ENCODE peak calls at places on chromosomes 3 and 15, in seven cellular contexts. E, U, O, I, D, W and B are unnamed samples.

GRCh38 chr3:60399861-60400845 is 851.1 kb downstream of the FHIT start:
- DNase-seq in O (no peak), W (no peak), E (no peak), D (no peak), I (no peak), U (no peak), B (no peak)

GRCh38 chr3:160134964-160135363 is 90.3 kb upstream of the C3orf80 start:
- DNase-seq in I (no peak), W (no peak), U (no peak), E (no peak), D (no peak), O (no peak), B (no peak)

GRCh38 chr15:24848050-24848449 is 106.7 kb upstream of the SNRPN start:
- DNase-seq in D (no peak), I (no peak), O (no peak), E (no peak), W (no peak), U (no peak), B (no peak)

GRCh38 chr15:91887321-91887720 is 33.8 kb downstream of the SLCO3A1 start:
- DNase-seq in E (no peak), U (no peak), D (no peak), I (no peak), O (no peak), W (no peak), B (no peak)

GRCh38 chr3:59006791-59007517 is 42.9 kb downstream of the CFAP20DC start:
- DNase-seq in D (no peak), W (no peak), O (no peak), I (no peak), E (no peak), U (no peak), B (no peak)

GRCh38 chr3:46417841-46418611 is 11.0 kb downstream of the CCRL2 start:
- DNase-seq in D (no peak), O (no peak), U (no peak), W (no peak), I (no peak), E (no peak), B (no peak)

GRCh38 chr3:58041826-58042324 is 33.7 kb downstream of the FLNB start:
- DNase-seq in D (peak), W (no peak), U (no peak), E (no peak), O (no peak), I (no peak), B (no peak)

GRCh38 chr15:69523010-69524001 is 70.7 kb downstream of the RPLP1 start:
- DNase-seq in U (peak), W (peak), E (peak), D (peak), O (peak), I (peak), B (no peak)

GRCh38 chr15:38304486-38304885 is 51.9 kb downstream of the SPRED1 start:
- DNase-seq in U (no peak), E (no peak), I (no peak), O (no peak), D (no peak), W (no peak), B (no peak)

GRCh38 chr3:19173945-19174344 is 25.6 kb downstream of the KCNH8 start:
- DNase-seq in O (no peak), E (no peak), I (no peak), D (no peak), U (no peak), W (no peak), B (no peak)

GRCh38 chr3:180646187-180646790 is 33.0 kb downstream of the CCDC39 start:
- DNase-seq in E (no peak), D (no peak), I (peak), U (no peak), W (no peak), O (peak), B (no peak)

GRCh38 chr3:136634821-136635220 is 117.4 kb downstream of the STAG1 start:
- DNase-seq in E (no peak), W (no peak), D (no peak), I (no peak), O (no peak), U (no peak), B (no peak)

GRCh38 chr3:186452517-186452916 is 90.5 kb upstream of the DGKG start:
- DNase-seq in I (peak), W (no peak), E (peak), O (no peak), D (no peak), U (no peak), B (peak)

GRCh38 chr3:13548696-13549512 is at the start of gene FBLN2:
- DNase-seq in O (no peak), U (peak), W (peak), D (no peak), I (no peak), E (peak), B (no peak)

GRCh38 chr3:163364717-163365116 is 1713.6 kb downstream of the SI start:
- DNase-seq in O (no peak), U (no peak), D (no peak), I (no peak), E (no peak), W (no peak), B (no peak)

GRCh38 chr3:120569224-120569915 is 26.8 kb upstream of the NDUFB4 start:
- DNase-seq in D (no peak), W (no peak), I (no peak), U (no peak), E (no peak), O (no peak), B (peak)

GRCh38 chr3:50971487-50971924 is 296.8 kb downstream of the DOCK3 start:
- DNase-seq in W (peak), I (peak), E (peak), U (peak), O (peak), D (peak), B (no peak)

GRCh38 chr15:77607894-77608261 is 24.8 kb downstream of the LINGO1 start:
- DNase-seq in D (no peak), E (no peak), U (no peak), O (no peak), W (no peak), I (no peak), B (no peak)
- TF ChIP-seq POLR2AphosphoS5 in D (no peak), E (no peak), U (no peak), O (no peak), W (no peak), I (no peak), B (no peak)

GRCh38 chr3:12436514-12437222 is 47.6 kb upstream of the TSEN2 start:
- DNase-seq in O (no peak), D (no peak), W (no peak), I (no peak), E (no peak), U (no peak), B (no peak)
- TF ChIP-seq POLR2AphosphoS5 in O (no peak), D (no peak), W (no peak), I (no peak), E (no peak), U (no peak), B (no peak)

DNA sequence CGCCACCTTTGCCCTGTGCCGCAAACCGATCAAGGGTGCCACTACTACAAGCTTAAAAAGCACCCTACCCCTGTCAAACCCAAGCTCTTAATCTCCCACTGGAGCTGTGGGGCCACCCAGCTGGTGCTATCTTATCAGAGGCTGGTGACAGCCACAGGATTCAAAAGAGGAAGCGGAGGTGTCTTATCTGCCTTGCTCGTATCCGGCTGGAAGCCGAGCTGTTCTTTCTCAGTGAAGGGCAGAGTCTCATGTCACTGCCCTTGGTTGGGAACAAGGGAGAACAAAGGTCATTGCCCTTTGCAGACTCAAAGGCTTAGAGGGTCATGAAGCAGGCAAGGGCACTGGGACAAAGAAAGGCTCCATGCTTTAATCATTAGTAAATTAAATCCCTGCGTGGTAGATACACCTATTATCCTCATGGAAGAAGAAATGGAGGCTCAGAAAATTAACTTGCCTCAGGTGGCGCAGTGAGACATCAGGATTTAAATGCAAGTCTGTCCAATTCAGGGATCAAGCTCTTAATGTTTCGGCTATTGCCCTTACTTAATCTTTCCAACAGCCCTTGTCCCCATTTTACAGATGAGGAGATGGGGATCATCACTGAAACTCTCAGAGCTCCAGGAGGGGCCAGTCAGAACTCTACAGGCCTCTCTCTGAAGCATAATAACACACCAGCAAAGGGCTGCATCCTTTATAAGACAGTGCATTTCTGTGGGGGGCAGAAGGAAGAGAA is 360.0 kb upstream of the PROK2 start:
- DNase-seq in I (no peak), D (peak), W (no peak), E (no peak), O (no peak), U (peak), B (no peak)
- TF ChIP-seq POLR2AphosphoS5 in I (no peak), D (no peak), W (no peak), E (no peak), O (no peak), U (peak), B (no peak)

GRCh38 chr15:42495361-42496212 is at the start of gene SNAP23:
- DNase-seq in W (peak), D (peak), U (peak), I (peak), E (peak), O (peak), B (peak)
- TF ChIP-seq POLR2AphosphoS5 in W (peak), D (peak), U (peak), I (peak), E (peak), O (peak), B (peak)

GRCh38 chr3:148269816-148270215 is 427.9 kb upstream of the AGTR1 start:
- DNase-seq in W (no peak), U (no peak), O (no peak), D (peak), E (no peak), I (peak), B (no peak)
- TF ChIP-seq POLR2AphosphoS5 in W (no peak), U (no peak), O (no peak), D (no peak), E (no peak), I (no peak), B (no peak)